ENCODE peak calls at places on chromosomes 11 and 22, in eight cellular contexts. R is IMR-90; U is CD8-positive, alpha-beta T cell; B is PC-3; V is HFFc6; S is glutamatergic neuron; D is astrocyte of the spinal cord; A is neuronal stem cell. G is an unnamed sample.

GRCh38 chr11:122852071-122852831 is 14.0 kb downstream of the CRTAM start:
- DNase-seq in R (peak; percentile 53), U (peak; percentile 50), B (peak; percentile 43), V (peak; percentile 20), S (no peak), D (peak; percentile 22), A (no peak), G (peak; percentile 39)

GRCh38 chr11:65653229-65654225 is 9.2 kb downstream of the RELA start:
- DNase-seq in R (no peak), U (no peak), B (no peak), V (peak; percentile 4), S (no peak), D (no peak), A (no peak), G (no peak)

GRCh38 chr22:33274214-33274828 is 216.1 kb upstream of the SYN3 start:
- DNase-seq in R (no peak), U (no peak), B (no peak), V (no peak), S (peak; percentile 38), D (no peak), A (no peak), G (peak; percentile 24)

GRCh38 chr11:23840872-23841271 is 656.0 kb upstream of the LUZP2 start:
- DNase-seq in R (no peak), U (no peak), B (no peak), V (no peak), S (no peak), D (no peak), A (no peak), G (no peak)

GRCh38 chr11:133900176-133901105 is 55.1 kb upstream of the SPATA19 start:
- DNase-seq in R (no peak), U (no peak), B (no peak), V (no peak), S (no peak), D (no peak), A (no peak), G (no peak)

GRCh38 chr11:86152006-86152862 is 83.3 kb upstream of the PICALM start:
- DNase-seq in R (peak; percentile 53), U (no peak), B (peak; percentile 22), V (peak; percentile 34), S (no peak), D (peak; percentile 60), A (no peak), G (no peak)

GRCh38 chr22:47065756-47066615 is 303.5 kb downstream of the TBC1D22A start:
- DNase-seq in R (peak; percentile 46), U (no peak), B (no peak), V (no peak), S (no peak), D (no peak), A (no peak), G (no peak)

GRCh38 chr11:65065898-65066297 is 7.5 kb upstream of the NAALADL1 start:
- DNase-seq in R (no peak), U (no peak), B (no peak), V (no peak), S (no peak), D (no peak), A (no peak), G (no peak)

GRCh38 chr11:64743591-64744543 is at the start of gene RASGRP2:
- DNase-seq in R (no peak), U (peak; percentile 93), B (peak; percentile 40), V (no peak), S (peak; percentile 80), D (no peak), A (no peak), G (no peak)

GRCh38 chr11:72637926-72638325 is 36.3 kb downstream of the PDE2A start:
- DNase-seq in R (no peak), U (no peak), B (no peak), V (no peak), S (no peak), D (no peak), A (no peak), G (no peak)

GRCh38 chr22:36853407-36854099 is 7.3 kb upstream of the NCF4 start:
- DNase-seq in R (peak; percentile 25), U (peak; percentile 89), B (peak; percentile 62), V (peak; percentile 52), S (peak; percentile 94), D (peak; percentile 22), A (peak; percentile 61), G (peak; percentile 77)

GRCh38 chr22:39723899-39724351 is 153.4 kb downstream of the CACNA1I start:
- DNase-seq in R (peak; percentile 50), U (no peak), B (peak; percentile 3), V (no peak), S (no peak), D (peak; percentile 5), A (no peak), G (peak; percentile 21)

GRCh38 chr11:122595246-122595645 is 60.3 kb upstream of the UBASH3B start:
- DNase-seq in R (no peak), U (no peak), B (no peak), V (no peak), S (no peak), D (no peak), A (no peak), G (no peak)

GRCh38 chr22:28141614-28142013 is 222.6 kb upstream of the PITPNB start:
- DNase-seq in R (peak; percentile 77), U (no peak), B (peak; percentile 8), V (peak; percentile 63), S (no peak), D (peak; percentile 84), A (no peak), G (no peak)

GRCh38 chr11:82864268-82864667 is 36.0 kb downstream of the PRCP start:
- DNase-seq in R (peak; percentile 41), U (no peak), B (peak; percentile 82), V (peak; percentile 51), S (peak; percentile 53), D (peak; percentile 36), A (no peak), G (peak; percentile 84)

GRCh38 chr22:18024276-18024939 is at the start of gene MICAL3:
- DNase-seq in R (peak; percentile 64), U (peak; percentile 58), B (peak; percentile 74), V (peak; percentile 40), S (peak; percentile 69), D (peak; percentile 46), A (peak; percentile 54), G (peak; percentile 86)

GRCh38 chr11:120336641-120337132 is 474 bp downstream of the ARHGEF12 start:
- DNase-seq in R (peak; percentile 20), U (peak; percentile 30), B (peak; percentile 43), V (peak; percentile 16), S (no peak), D (peak; percentile 45), A (no peak), G (peak; percentile 73)

GRCh38 chr11:112655386-112655785 is 305.8 kb upstream of the NCAM1 start:
- DNase-seq in R (peak; percentile 2), U (no peak), B (no peak), V (peak; percentile 52), S (no peak), D (peak; percentile 62), A (no peak), G (no peak)

GRCh38 chr22:42967933-42968332 is 47.0 kb downstream of the PACSIN2 start:
- DNase-seq in R (no peak), U (no peak), B (no peak), V (no peak), S (no peak), D (no peak), A (no peak), G (no peak)

GRCh38 chr22:25395468-25395867 is 169.0 kb upstream of the GRK3 start:
- DNase-seq in R (no peak), U (no peak), B (no peak), V (no peak), S (no peak), D (no peak), A (no peak), G (no peak)

GRCh38 chr11:32792111-32792947 is 2.1 kb downstream of the CCDC73 start:
- DNase-seq in R (no peak), U (no peak), B (peak; percentile 91), V (no peak), S (no peak), D (no peak), A (no peak), G (no peak)

GRCh38 chr11:3189193-3189843 is 24.2 kb upstream of the OSBPL5 start:
- DNase-seq in R (no peak), U (no peak), B (no peak), V (no peak), S (no peak), D (no peak), A (no peak), G (no peak)